ENCODE peak calls at places on chromosomes 5 and 9, in five cellular contexts. A, Y, T, Z and F are unnamed samples. For H3K4me1, the result is how much of the 10 kb centered on the place peaks cover.

GRCh38 chr9:76729116-76729515 is 35.1 kb upstream of the PCA3 start:
- DNase-seq in Z (no peak), Y (no peak), T (no peak), A (no peak), F (no peak)

GRCh38 chr5:160039810-160040470 is 31.0 kb downstream of the TTC1 start:
- DNase-seq in Z (no peak), T (no peak), Y (no peak), A (no peak), F (no peak)

GRCh38 chr5:35253582-35253981 is 23.3 kb upstream of the PRLR start:
- DNase-seq in Z (no peak), T (no peak), A (no peak), Y (no peak), F (no peak)

GRCh38 chr9:106921989-106922388 is 59.0 kb downstream of the ZNF462 start:
- DNase-seq in Y (no peak), A (peak), T (no peak), Z (no peak), F (no peak)

GRCh38 chr9:81823672-81824554 is 104.3 kb upstream of the SPATA31D4 start:
- DNase-seq in Z (no peak), T (no peak), A (peak), Y (no peak), F (no peak)

GRCh38 chr9:97889941-97890557 is 32.3 kb downstream of the TRMO start:
- DNase-seq in T (no peak), Y (no peak), A (no peak), Z (no peak), F (peak)

GRCh38 chr9:113220467-113221002 is 542 bp downstream of the FKBP15 start:
- DNase-seq in A (no peak), Y (no peak), Z (no peak), T (no peak), F (peak)

GRCh38 chr9:127868278-127868903 is 9.1 kb downstream of the AK1 start:
- DNase-seq in Z (no peak), Y (no peak), A (no peak), T (no peak), F (peak)

GRCh38 chr5:142281966-142282365 is 42.9 kb downstream of the SPRY4 start:
- DNase-seq in T (no peak), Y (no peak), Z (no peak), A (no peak), F (no peak)

GRCh38 chr5:83055166-83055565 is 22.0 kb downstream of the TMEM167A start:
- DNase-seq in Y (no peak), T (no peak), Z (no peak), A (no peak), F (no peak)

GRCh38 chr9:124215956-124216355 is 41.8 kb upstream of the NEK6 start:
- DNase-seq in T (no peak), Y (peak), A (no peak), Z (no peak), F (no peak)

GRCh38 chr9:124216474-124217176 is 41.1 kb upstream of the NEK6 start:
- DNase-seq in Z (no peak), T (no peak), Y (peak), A (no peak), F (no peak)

GRCh38 chr9:124219290-124219605 is 38.5 kb upstream of the NEK6 start:
- DNase-seq in T (no peak), Z (no peak), Y (no peak), A (no peak), F (no peak)

GRCh38 chr9:124218438-124219289 is 39.1 kb upstream of the NEK6 start:
- DNase-seq in A (peak), T (no peak), Z (no peak), Y (peak), F (peak)

DNA sequence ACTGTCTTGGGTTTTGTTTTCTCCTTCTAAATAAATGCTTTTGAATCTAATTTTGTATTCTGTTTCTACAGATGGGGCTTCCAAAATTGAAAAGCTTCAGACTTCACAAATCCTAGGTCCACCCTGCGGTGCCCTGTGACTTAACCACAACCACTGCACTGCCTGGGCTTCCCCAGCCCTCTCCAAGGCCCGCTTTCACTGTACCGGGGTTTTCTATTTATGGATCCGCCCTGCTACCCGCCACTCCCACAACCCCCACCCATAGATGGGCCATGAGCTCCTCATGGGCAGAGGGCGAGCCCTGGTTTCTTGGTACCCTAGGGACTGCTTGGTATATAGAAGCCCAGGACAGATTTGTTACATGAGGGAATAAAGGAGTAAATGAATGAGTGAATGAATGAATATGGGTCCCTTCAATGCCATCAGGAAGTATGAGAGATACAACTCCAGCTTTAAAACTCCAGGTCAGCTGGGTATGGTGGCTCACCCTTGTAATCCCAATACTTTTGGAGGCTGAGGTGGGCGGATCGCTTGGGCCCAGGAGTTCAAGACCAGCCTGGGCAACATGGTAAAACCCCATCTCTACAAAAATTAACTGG is 39.8 kb upstream of the NEK6 start:
- DNase-seq in T (no peak), A (no peak), Y (peak), Z (no peak), F (no peak)
- H3K4me3 ChIP-seq in T (no peak), A (no peak), Y (no peak), Z (no peak), F (no peak)

GRCh38 chr9:137310190-137311052 is 8.3 kb upstream of the NRARP start:
- DNase-seq in Y (peak), T (no peak), Z (peak), A (no peak), F (peak)
- H3K4me1 ChIP-seq in Y (under half), T (under half), Z (under half), A (under half), F (under half)

GRCh38 chr5:136135536-136135935 is 2.9 kb downstream of the SMAD5 start:
- DNase-seq in Z (no peak), Y (no peak), A (no peak), T (no peak), F (no peak)

GRCh38 chr5:136132087-136132486 is 558 bp upstream of the SMAD5 start:
- DNase-seq in T (no peak), Y (peak), Z (peak), A (no peak), F (no peak)

GRCh38 chr5:136133416-136134383 is 1.1 kb downstream of the SMAD5 start:
- DNase-seq in Z (peak), Y (peak), A (peak), T (peak), F (no peak)

GRCh38 chr5:136132557-136133415 is at the start of gene SMAD5:
- DNase-seq in T (peak), A (peak), Z (peak), Y (peak), F (peak)

DNA sequence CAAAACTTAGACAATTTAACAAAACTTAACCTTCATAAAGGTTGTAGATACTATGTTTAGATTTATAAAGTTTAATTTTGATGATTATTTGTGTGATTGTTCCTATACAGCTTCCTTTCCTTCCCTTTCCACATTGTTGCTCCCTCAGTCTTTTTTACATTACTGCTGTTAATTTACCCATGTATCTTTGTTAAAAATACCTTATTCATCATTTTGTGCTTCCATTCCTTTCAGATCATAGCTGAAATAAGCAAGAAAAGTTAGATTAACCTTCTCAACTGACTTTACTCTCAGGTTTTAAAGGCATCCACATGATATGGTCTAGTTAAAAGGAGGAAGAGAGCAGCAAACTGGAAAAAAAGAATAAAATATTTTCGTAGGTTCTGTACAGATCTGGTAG is 2.0 kb downstream of the SMAD5 start:
- DNase-seq in A (no peak), T (no peak), Z (no peak), Y (no peak), F (no peak)
- H3K4me3 ChIP-seq in A (peak), T (no peak), Z (no peak), Y (peak), F (peak)

GRCh38 chr9:5580650-5581049 is 48.3 kb upstream of the RIC1 start:
- DNase-seq in Z (no peak), T (no peak), A (no peak), Y (no peak), F (no peak)

GRCh38 chr9:5582835-5583195 is 46.1 kb upstream of the RIC1 start:
- DNase-seq in A (peak), Z (no peak), T (no peak), Y (no peak), F (no peak)

GRCh38 chr9:5592231-5592630 is 36.7 kb upstream of the RIC1 start:
- DNase-seq in Z (no peak), A (no peak), T (no peak), Y (no peak), F (no peak)

GRCh38 chr9:5587024-5587423 is 41.9 kb upstream of the RIC1 start:
- DNase-seq in Y (no peak), Z (no peak), A (peak), T (no peak), F (peak)

GRCh38 chr9:5586391-5586802 is 42.5 kb upstream of the RIC1 start:
- DNase-seq in Z (no peak), T (no peak), A (peak), Y (no peak), F (no peak)
- H3K4me1 ChIP-seq in Z (under half), T (under half), A (under half), Y (under half), F (under half)

DNA sequence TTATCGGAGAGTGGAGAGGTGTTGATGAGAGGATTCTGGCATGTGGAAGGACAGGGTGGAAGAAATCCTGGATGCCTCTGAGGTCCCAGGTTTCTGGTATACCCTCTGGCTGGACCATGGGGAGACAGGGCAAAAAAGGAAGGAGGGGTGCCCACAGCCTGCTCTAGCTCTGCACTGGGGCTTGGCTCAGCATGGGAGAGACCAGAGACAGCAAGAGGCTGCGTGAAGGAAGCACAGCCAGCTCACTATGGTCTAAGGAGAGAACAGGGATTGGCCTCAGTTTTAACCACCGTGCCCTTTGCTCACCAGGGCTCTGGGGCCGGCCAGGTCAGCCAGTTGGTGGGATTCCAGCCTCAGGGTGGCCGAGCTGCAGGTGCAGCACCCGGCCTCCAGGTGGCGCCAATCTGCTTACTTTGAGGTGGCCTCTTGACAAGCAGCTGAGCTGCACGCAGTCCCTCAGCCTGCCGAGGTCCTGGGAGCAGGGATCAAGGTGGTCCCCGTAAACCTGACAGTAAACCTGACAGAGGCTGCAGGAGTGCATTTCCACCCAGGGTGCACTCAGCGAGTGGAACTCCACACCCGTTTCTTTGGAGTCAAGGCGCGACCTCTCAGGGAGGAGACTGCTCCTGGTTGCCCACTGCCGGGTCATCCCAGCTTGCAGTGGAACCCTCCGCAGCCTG is 25.0 kb upstream of the SPTLC1 start:
- DNase-seq in Y (peak), A (no peak), T (peak), Z (peak), F (peak)
- H3K4me3 ChIP-seq in Y (peak), A (no peak), T (no peak), Z (no peak), F (peak)

DNA sequence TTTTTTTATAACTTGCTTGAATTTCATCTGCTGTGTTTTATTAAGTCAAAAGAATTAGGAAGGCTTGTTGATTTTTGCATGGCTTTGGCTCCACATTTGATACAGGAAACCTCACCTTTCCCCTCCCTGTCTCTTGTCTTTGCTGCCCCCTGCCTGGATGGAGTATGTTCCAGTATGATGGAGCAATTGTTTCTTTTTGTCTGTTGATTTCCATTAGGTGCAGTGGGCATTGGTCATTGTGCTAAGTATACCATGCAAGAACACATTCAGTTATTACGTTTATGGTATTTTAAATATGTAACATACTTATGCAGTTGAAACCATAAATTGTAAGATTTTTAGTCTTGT is 19.6 kb downstream of the TJP2 start:
- DNase-seq in T (no peak), Z (no peak), A (no peak), Y (no peak), F (no peak)
- H3K4me1 ChIP-seq in T (under half), Z (under half), A (under half), Y (under half), F (under half)

GRCh38 chr9:92299116-92299515 is 5.6 kb upstream of the IARS1 start:
- DNase-seq in A (no peak), T (no peak), Z (no peak), Y (no peak), F (no peak)
- H3K4me3 ChIP-seq in A (no peak), T (no peak), Z (no peak), Y (no peak), F (no peak)

GRCh38 chr5:95842955-95843544 is 20.5 kb upstream of the GLRX start:
- DNase-seq in Y (peak), T (no peak), Z (peak), A (peak), F (peak)

GRCh38 chr5:95841914-95842812 is 19.6 kb upstream of the GLRX start:
- DNase-seq in A (no peak), Y (no peak), Z (no peak), T (no peak), F (peak)

GRCh38 chr5:95838552-95838951 is 16.0 kb upstream of the GLRX start:
- DNase-seq in T (no peak), A (no peak), Z (no peak), Y (no peak), F (no peak)

GRCh38 chr5:95839658-95840057 is 17.1 kb upstream of the GLRX start:
- DNase-seq in Z (no peak), Y (no peak), A (no peak), T (no peak), F (no peak)

DNA sequence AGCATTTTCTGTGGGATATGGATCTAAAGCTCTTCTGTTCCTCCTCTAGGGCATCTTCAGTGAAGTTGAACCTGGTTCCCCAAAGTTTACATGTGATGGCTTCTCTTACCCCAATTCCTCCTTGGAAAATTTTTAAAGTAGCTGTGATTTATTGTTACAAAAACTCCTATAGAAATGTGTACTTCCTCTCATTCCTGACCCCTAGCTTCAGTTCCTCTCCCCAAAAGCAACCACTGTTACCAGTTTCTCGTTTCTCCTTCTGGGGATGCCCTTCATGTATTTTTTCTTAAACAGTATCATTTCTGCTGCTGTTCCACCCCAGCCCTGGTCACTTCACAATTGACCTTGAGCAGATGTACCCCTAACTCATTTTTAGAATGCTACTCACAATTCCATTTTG is 18.4 kb upstream of the GLRX start:
- DNase-seq in A (no peak), Z (no peak), T (no peak), Y (no peak), F (no peak)
- H3K4me1 ChIP-seq in A (under half), Z (under half), T (under half), Y (under half), F (under half)

GRCh38 chr5:173963867-173964429 is 25.0 kb upstream of the C5orf47 start:
- DNase-seq in T (peak), Z (no peak), A (peak), Y (no peak), F (peak)
- H3K4me3 ChIP-seq in T (peak), Z (no peak), A (peak), Y (peak), F (peak)

GRCh38 chr5:148809781-148810524 is 16.5 kb upstream of the ADRB2 start:
- DNase-seq in Z (no peak), A (no peak), Y (no peak), T (no peak), F (no peak)

GRCh38 chr5:148807845-148808244 is 18.6 kb upstream of the ADRB2 start:
- DNase-seq in A (peak), T (no peak), Z (no peak), Y (no peak), F (no peak)

GRCh38 chr5:148808864-148809642 is 17.4 kb upstream of the ADRB2 start:
- DNase-seq in Y (peak), T (no peak), Z (no peak), A (no peak), F (no peak)

GRCh38 chr5:148805323-148806290 is 20.8 kb upstream of the ADRB2 start:
- DNase-seq in Y (peak), Z (no peak), T (no peak), A (peak), F (no peak)

DNA sequence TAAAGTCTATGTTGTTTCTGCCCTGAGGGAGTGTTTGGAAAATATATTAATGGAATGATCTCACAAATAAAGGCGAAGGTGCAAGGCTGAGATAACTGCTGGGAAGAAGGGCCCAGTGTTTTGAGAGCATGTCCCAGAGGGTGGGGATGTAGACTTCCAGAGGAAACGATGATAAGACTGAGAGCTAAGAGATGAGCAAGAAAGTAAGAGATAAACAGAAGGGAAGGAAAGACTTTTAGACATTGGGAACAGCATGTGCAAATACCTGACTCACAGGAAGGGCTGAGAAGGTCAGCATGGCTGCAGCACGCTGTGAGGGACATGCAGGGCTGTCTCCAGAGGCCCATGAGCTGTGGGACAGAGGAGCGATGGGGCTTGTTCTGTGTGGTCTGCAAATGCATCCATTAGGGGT is 19.9 kb upstream of the ADRB2 start:
- DNase-seq in T (no peak), Y (no peak), Z (no peak), A (no peak), F (no peak)
- H3K4me1 ChIP-seq in T (under half), Y (under half), Z (under half), A (under half), F (under half)